ENCODE peak calls at places on chromosome 4, in five cellular contexts. I is SK-N-SH, F is neural progenitor cell, Q is HCT116, T is MM.1S. C is an unnamed sample.

GRCh38 chr4:147830987-147831386 is 99.1 kb downstream of the ARHGAP10 start:
- DNase-seq in I (no peak), F (no peak), Q (no peak), T (no peak), C (peak; percentile 55)

GRCh38 chr4:37687175-37687525 is 974 bp upstream of the RELL1 start:
- DNase-seq in I (no peak), F (peak; percentile 18), Q (no peak), T (no peak), C (no peak)

GRCh38 chr4:153931804-153932203 is 142.9 kb upstream of the SFRP2 start:
- DNase-seq in I (no peak), F (no peak), Q (no peak), T (no peak), C (no peak)

GRCh38 chr4:80309301-80310004 is 26.1 kb upstream of the CFAP299 start:
- DNase-seq in I (no peak), F (no peak), Q (no peak), T (no peak), C (peak; percentile 77)

GRCh38 chr4:15674926-15675325 is 6.7 kb upstream of the FAM200B start:
- DNase-seq in I (no peak), F (no peak), Q (no peak), T (no peak), C (no peak)

GRCh38 chr4:185096032-185096653 is 46.9 kb upstream of the SLC25A4 start:
- DNase-seq in I (peak; percentile 60), F (peak; percentile 57), Q (peak; percentile 34), T (peak; percentile 63), C (peak; percentile 55)

GRCh38 chr4:186569533-186570192 is 14.3 kb upstream of the MTNR1A start:
- DNase-seq in I (no peak), F (no peak), Q (no peak), T (no peak), C (no peak)

GRCh38 chr4:80237992-80238391 is 28.5 kb upstream of the FGF5 start:
- DNase-seq in I (no peak), F (no peak), Q (no peak), T (no peak), C (peak; percentile 75)

GRCh38 chr4:88846232-88846790 is 148.7 kb upstream of the NAP1L5 start:
- DNase-seq in I (no peak), F (no peak), Q (no peak), T (no peak), C (peak; percentile 46)

GRCh38 chr4:33080262-33080661 is 2360.1 kb downstream of the PCDH7 start:
- DNase-seq in I (no peak), F (peak; percentile 2), Q (no peak), T (no peak), C (no peak)

GRCh38 chr4:4859799-4860380 is 425 bp downstream of the MSX1 start:
- DNase-seq in I (peak; percentile 71), F (peak; percentile 43), Q (no peak), T (peak; percentile 39), C (no peak)

GRCh38 chr4:174036111-174036510 is 247.4 kb downstream of the FBXO8 start:
- DNase-seq in I (no peak), F (no peak), Q (no peak), T (no peak), C (no peak)

GRCh38 chr4:2799971-2800690 is 7.2 kb downstream of the SH3BP2 start:
- DNase-seq in I (no peak), F (no peak), Q (no peak), T (no peak), C (no peak)

GRCh38 chr4:74970577-74970976 is 37.7 kb downstream of the PARM1 start:
- DNase-seq in I (peak; percentile 2), F (no peak), Q (no peak), T (no peak), C (no peak)

GRCh38 chr4:3525532-3526430 is 6.4 kb downstream of the LRPAP1 start:
- DNase-seq in I (no peak), F (no peak), Q (no peak), T (no peak), C (no peak)

GRCh38 chr4:127997534-127998388 is 32.6 kb downstream of the ABHD18 start:
- DNase-seq in I (no peak), F (no peak), Q (no peak), T (peak; percentile 28), C (peak; percentile 69)

GRCh38 chr4:111798840-111799239 is 346.4 kb upstream of the FAM241A start:
- DNase-seq in I (no peak), F (peak; percentile 57), Q (no peak), T (no peak), C (peak; percentile 19)

GRCh38 chr4:174681723-174682300 is 147.2 kb downstream of the GLRA3 start:
- DNase-seq in I (no peak), F (no peak), Q (no peak), T (no peak), C (peak; percentile 20)

GRCh38 chr4:130393246-130394041 is 1297.5 kb downstream of the C4orf33 start:
- DNase-seq in I (no peak), F (no peak), Q (no peak), T (no peak), C (no peak)

GRCh38 chr4:84790769-84791565 is 175.5 kb downstream of the WDFY3 start:
- DNase-seq in I (no peak), F (no peak), Q (no peak), T (no peak), C (no peak)

GRCh38 chr4:176587920-176588319 is 204.8 kb downstream of the VEGFC start:
- DNase-seq in I (no peak), F (no peak), Q (no peak), T (no peak), C (no peak)

GRCh38 chr4:176579233-176579632 is 213.5 kb downstream of the VEGFC start:
- DNase-seq in I (no peak), F (no peak), Q (no peak), T (no peak), C (peak; percentile 37)

GRCh38 chr4:176588436-176588835 is 204.3 kb downstream of the VEGFC start:
- DNase-seq in I (no peak), F (no peak), Q (no peak), T (no peak), C (no peak)

GRCh38 chr4:176583278-176583677 is 209.4 kb downstream of the VEGFC start:
- DNase-seq in I (no peak), F (no peak), Q (no peak), T (no peak), C (no peak)

DNA sequence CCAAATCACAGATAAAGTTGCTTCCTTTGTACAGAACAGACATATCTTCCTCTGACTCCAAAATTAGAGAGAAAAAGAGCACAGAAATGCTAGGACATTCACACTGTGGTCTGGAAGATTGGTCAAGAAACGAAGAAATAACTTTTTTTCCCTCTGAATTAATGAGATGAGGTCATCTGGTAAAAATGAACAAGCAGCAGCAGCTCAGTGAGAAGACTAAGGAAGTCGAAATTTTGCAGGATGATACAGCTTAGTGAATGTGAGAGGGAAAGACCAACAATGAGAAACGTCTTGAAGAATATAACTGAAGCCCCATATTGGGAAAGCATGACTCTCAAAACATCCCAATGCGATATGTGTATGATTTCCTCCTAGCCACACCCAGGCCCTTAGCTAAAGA is 208.7 kb downstream of the VEGFC start:
- DNase-seq in I (no peak), F (no peak), Q (no peak), T (no peak), C (no peak)
- TF ChIP-seq EZH2phosphoT487 in I (no peak), F (no peak), Q (no peak), T (no peak), C (no peak)

GRCh38 chr4:40193578-40193977 is 3.3 kb upstream of the RHOH start:
- DNase-seq in I (no peak), F (no peak), Q (no peak), T (no peak), C (no peak)
- H3K9ac ChIP-seq in I (no peak overlapping the region), F (no peak overlapping the region), Q (no peak overlapping the region), T (peak overlapping the region; percentile 95), C (no peak overlapping the region)

DNA sequence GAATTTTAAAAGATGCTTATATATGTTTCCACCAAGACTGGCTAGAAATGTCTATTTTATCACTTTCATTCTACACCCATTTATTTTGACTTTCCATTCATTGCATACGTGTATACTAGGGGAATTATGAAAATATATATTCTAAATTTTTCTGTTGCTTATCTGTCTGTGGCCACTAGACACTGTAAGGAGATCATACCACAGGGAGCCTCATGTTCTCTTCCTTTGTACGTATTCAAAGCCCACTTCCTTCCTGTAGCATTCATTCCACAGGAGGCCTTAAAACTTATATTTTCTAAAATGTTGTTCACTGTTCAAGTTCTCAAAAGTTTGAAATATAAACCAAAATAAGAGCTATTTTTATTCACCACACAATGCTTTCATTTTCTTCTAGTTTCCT is 1848.9 kb upstream of the TENM3 start:
- DNase-seq in I (no peak), F (no peak), Q (no peak), T (no peak), C (no peak)
- TF ChIP-seq CTCF in I (no peak), F (no peak), Q (no peak), T (no peak), C (no peak)

DNA sequence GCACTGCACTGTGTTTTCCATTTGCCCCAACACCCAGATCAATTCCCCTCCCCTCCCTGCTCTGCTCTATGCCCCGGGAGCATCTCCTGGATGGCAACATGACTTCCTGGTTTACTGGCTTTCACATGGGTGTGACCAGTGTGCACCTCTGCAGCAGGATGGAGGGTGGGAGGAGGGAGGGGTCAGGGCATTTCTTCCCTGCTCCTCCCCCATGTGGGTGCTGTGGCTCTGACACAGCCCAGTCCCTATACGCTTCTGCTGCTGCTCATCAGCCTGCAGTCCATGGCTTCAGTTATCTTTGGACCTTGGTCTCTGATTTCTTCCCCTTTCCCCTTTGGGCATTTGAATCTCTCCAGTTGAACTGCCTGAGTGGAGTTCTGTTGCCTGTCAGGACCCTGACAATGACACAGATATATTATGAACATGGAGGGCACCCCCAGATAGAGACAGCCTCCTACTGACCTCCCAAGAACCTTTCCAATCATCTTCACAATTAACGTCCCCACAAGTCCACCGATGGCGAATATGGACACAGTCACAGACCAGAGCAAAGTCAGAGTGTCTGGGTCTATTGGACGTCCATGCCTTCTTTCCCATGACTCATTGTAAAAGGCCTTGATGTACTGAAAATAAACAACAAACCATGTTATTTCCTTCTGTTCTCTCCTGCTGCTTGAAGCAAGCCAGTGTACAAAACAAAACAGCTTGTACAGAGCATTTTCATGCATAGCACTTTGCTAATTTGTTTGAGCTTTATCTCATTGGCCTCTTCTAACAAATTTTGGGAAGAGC is 24.8 kb downstream of the SLC2A9 start:
- DNase-seq in I (no peak), F (no peak), Q (no peak), T (no peak), C (no peak)
- TF ChIP-seq EZH2phosphoT487 in I (no peak), F (no peak), Q (no peak), T (no peak), C (no peak)

GRCh38 chr4:168632246-168632832 is 135.5 kb downstream of the PALLD start:
- DNase-seq in I (no peak), F (peak; percentile 87), Q (no peak), T (no peak), C (peak; percentile 43)
- H3K9ac ChIP-seq in I (peak overlapping the region; percentile 77), F (peak overlapping the region; percentile 69), Q (peak overlapping the region; percentile 74), T (no peak overlapping the region), C (peak overlapping the region; percentile 95)

GRCh38 chr4:170243662-170244288 is 154.0 kb upstream of the AADAT start:
- DNase-seq in I (no peak), F (no peak), Q (no peak), T (no peak), C (no peak)
- TF ChIP-seq CTCF in I (no peak), F (no peak), Q (no peak), T (no peak), C (no peak)

C was measured in PC-3.